ENCODE peak calls at places on chromosomes 5 and 9, in nine cellular contexts. X is astrocyte, L is fibroblast of mammary gland, Y is breast epithelium, K is AG04449, A is body of pancreas, D is cardiac muscle cell, V is lower lobe of right lung, R is left ventricle myocardium inferior. Q is an unnamed sample.

GRCh38 chr5:93348231-93348630 is 232.8 kb downstream of the NR2F1-AS1 start:
- DNase-seq in X (peak), L (no peak), Y (no peak), K (no peak), A (no peak), D (no peak), V (no peak), R (no peak), Q (no peak)

GRCh38 chr5:4113905-4114304 is 518.3 kb downstream of the IRX1 start:
- DNase-seq in X (no peak), L (no peak), Y (no peak), K (no peak), A (no peak), D (no peak), V (no peak), R (no peak), Q (no peak)

GRCh38 chr9:93684161-93684765 is 107.9 kb downstream of the PHF2 start:
- DNase-seq in X (no peak), L (no peak), Y (no peak), K (no peak), A (no peak), D (no peak), V (no peak), R (no peak), Q (no peak)

GRCh38 chr5:138596105-138596987 is 21.1 kb upstream of the HSPA9 start:
- DNase-seq in X (no peak), L (no peak), Y (no peak), K (no peak), A (no peak), D (no peak), V (no peak), R (no peak), Q (no peak)

GRCh38 chr9:76644647-76645250 is 119.5 kb upstream of the PCA3 start:
- DNase-seq in X (no peak), L (no peak), Y (no peak), K (no peak), A (no peak), D (no peak), V (no peak), R (no peak), Q (no peak)

GRCh38 chr5:150573216-150573615 is 65.3 kb downstream of the NDST1 start:
- DNase-seq in X (no peak), L (no peak), Y (no peak), K (no peak), A (no peak), D (no peak), V (no peak), R (no peak), Q (no peak)

GRCh38 chr9:749712-750111 is 91.8 kb upstream of the DMRT1 start:
- DNase-seq in X (peak), L (peak), Y (no peak), K (no peak), A (no peak), D (no peak), V (no peak), R (no peak), Q (no peak)

GRCh38 chr9:37284631-37285030 is 137.9 kb upstream of the GRHPR start:
- DNase-seq in X (no peak), L (peak), Y (no peak), K (peak), A (no peak), D (peak), V (no peak), R (no peak), Q (no peak)

GRCh38 chr9:114820776-114821501 is 15.1 kb upstream of the TNFSF15 start:
- DNase-seq in X (no peak), L (peak), Y (no peak), K (no peak), A (no peak), D (no peak), V (no peak), R (no peak), Q (no peak)

GRCh38 chr5:102582706-102583105 is 83.9 kb upstream of the SLCO6A1 start:
- DNase-seq in X (peak), L (no peak), Y (no peak), K (no peak), A (no peak), D (no peak), V (no peak), R (no peak), Q (no peak)

GRCh38 chr9:72352911-72353388 is 12.1 kb downstream of the ZFAND5 start:
- DNase-seq in X (peak), L (no peak), Y (no peak), K (no peak), A (no peak), D (no peak), V (no peak), R (no peak), Q (no peak)

GRCh38 chr5:142221091-142221860 is 103.5 kb downstream of the SPRY4 start:
- DNase-seq in X (no peak), L (no peak), Y (no peak), K (no peak), A (no peak), D (peak), V (no peak), R (no peak), Q (no peak)

GRCh38 chr5:83715316-83716060 is 5.2 kb downstream of the HAPLN1 start:
- DNase-seq in X (no peak), L (peak), Y (no peak), K (no peak), A (no peak), D (no peak), V (no peak), R (no peak), Q (no peak)

GRCh38 chr9:136546697-136547481 is 1.0 kb upstream of the NOTCH1 start:
- DNase-seq in X (no peak), L (peak), Y (peak), K (no peak), A (peak), D (peak), V (peak), R (peak), Q (no peak)

GRCh38 chr9:21674894-21675293 is 127.5 kb upstream of the MTAP start:
- DNase-seq in X (no peak), L (peak), Y (no peak), K (no peak), A (no peak), D (no peak), V (no peak), R (no peak), Q (no peak)

GRCh38 chr9:133708770-133709611 is 29.2 kb downstream of the SARDH start:
- DNase-seq in X (no peak), L (no peak), Y (no peak), K (no peak), A (peak), D (no peak), V (no peak), R (no peak), Q (no peak)

GRCh38 chr9:107046692-107047091 is 183.7 kb downstream of the ZNF462 start:
- DNase-seq in X (no peak), L (no peak), Y (no peak), K (no peak), A (no peak), D (no peak), V (no peak), R (no peak), Q (no peak)

GRCh38 chr9:37486616-37487544 is 1.1 kb downstream of the POLR1E start:
- DNase-seq in X (peak), L (peak), Y (peak), K (peak), A (peak), D (peak), V (no peak), R (peak), Q (peak)

GRCh38 chr9:16824545-16825041 is 45.9 kb downstream of the BNC2 start:
- DNase-seq in X (peak), L (peak), Y (peak), K (no peak), A (no peak), D (peak), V (no peak), R (no peak), Q (no peak)

GRCh38 chr9:72554221-72554641 is 32.8 kb downstream of the TMC1 start:
- DNase-seq in X (peak), L (peak), Y (no peak), K (peak), A (no peak), D (peak), V (no peak), R (no peak), Q (peak)

GRCh38 chr9:101028346-101029299 is at the start of gene PLPPR1:
- DNase-seq in X (peak), L (peak), Y (peak), K (no peak), A (peak), D (peak), V (peak), R (peak), Q (peak)

GRCh38 chr5:31218978-31219377 is 25.5 kb downstream of the CDH6 start:
- DNase-seq in X (no peak), L (no peak), Y (no peak), K (no peak), A (no peak), D (no peak), V (no peak), R (no peak), Q (no peak)

GRCh38 chr5:112758676-112759075 is 21.0 kb downstream of the APC start:
- DNase-seq in X (no peak), L (no peak), Y (no peak), K (no peak), A (no peak), D (no peak), V (no peak), R (no peak), Q (no peak)

GRCh38 chr5:138549414-138549813 is 6.4 kb upstream of the ETF1 start:
- DNase-seq in X (no peak), L (no peak), Y (no peak), K (no peak), A (no peak), D (no peak), V (no peak), R (no peak), Q (no peak)

GRCh38 chr5:59149271-59149670 is 566.4 kb downstream of the RAB3C start:
- DNase-seq in X (no peak), L (no peak), Y (no peak), K (no peak), A (no peak), D (no peak), V (no peak), R (no peak), Q (no peak)

GRCh38 chr5:38265546-38266179 is 7.3 kb downstream of the EGFLAM start:
- DNase-seq in X (peak), L (peak), Y (no peak), K (no peak), A (peak), D (peak), V (no peak), R (peak), Q (peak)

GRCh38 chr9:81389569-81389993 is 299.8 kb downstream of the TLE1 start:
- DNase-seq in X (peak), L (peak), Y (peak), K (peak), A (peak), D (peak), V (no peak), R (no peak), Q (peak)

GRCh38 chr5:60368100-60368499 is 331.9 kb downstream of the DEPDC1B start:
- DNase-seq in X (no peak), L (no peak), Y (no peak), K (no peak), A (no peak), D (no peak), V (no peak), R (no peak), Q (no peak)

GRCh38 chr5:177447066-177447610 is 524 bp downstream of the PRR7 start:
- DNase-seq in X (no peak), L (peak), Y (no peak), K (no peak), A (peak), D (peak), V (peak), R (no peak), Q (no peak)

GRCh38 chr9:99634185-99634584 is 187.5 kb upstream of the NR4A3 start:
- DNase-seq in X (no peak), L (peak), Y (no peak), K (no peak), A (no peak), D (no peak), V (no peak), R (no peak), Q (no peak)

GRCh38 chr5:17180957-17181723 is 36.3 kb upstream of the BASP1 start:
- DNase-seq in X (peak), L (peak), Y (no peak), K (peak), A (no peak), D (peak), V (no peak), R (no peak), Q (no peak)

GRCh38 chr9:113519401-113520108 is 56.0 kb downstream of the RGS3 start:
- DNase-seq in X (peak), L (peak), Y (no peak), K (no peak), A (peak), D (no peak), V (no peak), R (no peak), Q (no peak)

GRCh38 chr9:98495530-98495929 is 213.2 kb downstream of the GABBR2 start:
- DNase-seq in X (no peak), L (no peak), Y (no peak), K (no peak), A (no peak), D (no peak), V (no peak), R (no peak), Q (no peak)

GRCh38 chr9:128160603-128160987 is 530 bp downstream of the BBLN start:
- DNase-seq in X (no peak), L (peak), Y (no peak), K (no peak), A (no peak), D (peak), V (no peak), R (no peak), Q (no peak)

DNA sequence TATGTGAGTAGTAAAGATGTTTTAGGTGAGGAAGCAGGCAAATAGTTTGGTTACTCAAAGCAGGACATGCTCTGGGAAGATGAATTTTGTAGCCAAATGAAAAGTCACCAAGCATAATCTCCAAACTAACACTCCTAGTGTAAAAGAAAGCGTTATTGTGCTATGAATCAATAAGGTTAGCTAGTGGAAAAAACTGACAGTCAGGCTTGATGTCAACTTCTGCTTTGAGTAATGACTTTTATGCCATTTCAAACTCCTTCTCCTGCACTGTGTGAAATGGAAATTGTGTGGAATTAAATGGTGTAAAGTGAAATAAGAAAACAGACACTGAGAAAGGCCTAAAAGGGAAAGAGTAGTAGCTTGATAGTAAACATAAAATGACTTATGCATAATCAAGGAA is 637.2 kb upstream of the DMAC1 start:
- DNase-seq in X (no peak), L (no peak), Y (no peak), K (no peak), A (no peak), D (no peak), V (no peak), R (no peak), Q (no peak)
- H3K4me3 ChIP-seq in X (no peak), L (no peak), Y (no peak), K (no peak), A (no peak), D (no peak), V (no peak), R (no peak), Q (no peak)

DNA sequence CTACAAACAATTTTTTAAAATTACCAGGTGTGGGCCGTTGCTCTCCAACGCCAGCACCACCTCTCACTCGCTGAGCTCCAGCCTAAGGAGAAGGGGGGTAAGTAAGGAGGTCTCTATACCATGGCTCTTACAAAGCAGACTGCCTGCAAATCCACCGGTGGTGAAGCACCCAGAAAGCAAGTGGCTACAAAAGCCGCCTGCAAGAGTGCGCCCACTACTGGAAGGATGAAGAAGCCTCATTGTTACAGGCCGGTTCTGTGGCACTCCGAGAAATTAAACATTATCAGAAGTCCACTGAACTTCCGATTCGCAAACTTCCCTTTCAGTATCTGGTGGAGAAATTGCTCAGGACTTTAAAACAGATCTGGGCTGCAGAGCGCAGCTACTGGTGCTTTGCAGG is 46.0 kb downstream of the CDO1 start:
- DNase-seq in X (no peak), L (no peak), Y (no peak), K (no peak), A (no peak), D (no peak), V (no peak), R (no peak), Q (no peak)
- TF ChIP-seq CTCF in X (peak), L (peak), Y (no peak), K (peak), A (no peak), D (peak), V (no peak), R (no peak), Q (peak)

GRCh38 chr5:76717222-76718083 is 1.5 kb downstream of the F2R start:
- DNase-seq in X (no peak), L (no peak), Y (no peak), K (no peak), A (no peak), D (peak), V (no peak), R (no peak), Q (no peak)
- H3K4me3 ChIP-seq in X (peak), L (peak), Y (peak), K (peak), A (no peak), D (peak), V (peak), R (peak), Q (peak)

GRCh38 chr5:87390075-87390474 is 22.7 kb downstream of the CCNH start:
- DNase-seq in X (no peak), L (no peak), Y (no peak), K (no peak), A (no peak), D (no peak), V (no peak), R (no peak), Q (no peak)
- TF ChIP-seq CTCF in X (no peak), L (no peak), Y (no peak), K (no peak), A (no peak), D (no peak), V (no peak), R (no peak), Q (no peak)

Q was measured in retinal pigment epithelial cell.